ENCODE peak calls at places on chromosomes 3 and 15, in four cellular contexts. Y is astrocyte of the cerebellum, H is pancreas, I is upper lobe of right lung. X is an unnamed sample.

GRCh38 chr3:126951561-126951960 is 31.4 kb upstream of the PLXNA1 start:
- DNase-seq in Y (no peak), H (no peak), I (peak), X (no peak)

GRCh38 chr15:37253877-37254276 is 153.5 kb upstream of the MEIS2 start:
- DNase-seq in Y (peak), H (no peak), I (no peak), X (peak)

GRCh38 chr15:29988689-29989088 is 94.1 kb upstream of the GOLGA8J start:
- DNase-seq in Y (peak), H (no peak), I (no peak), X (no peak)

GRCh38 chr15:73704869-73705645 is 20.9 kb downstream of the CD276 start:
- DNase-seq in Y (no peak), H (peak), I (peak), X (no peak)

GRCh38 chr3:129184396-129184656 is 630 bp upstream of the CNBP start:
- DNase-seq in Y (no peak), H (no peak), I (no peak), X (no peak)

GRCh38 chr3:14222457-14222856 is 43.8 kb downstream of the LSM3 start:
- DNase-seq in Y (no peak), H (no peak), I (no peak), X (no peak)

GRCh38 chr3:125250973-125251372 is 38.4 kb upstream of the SLC12A8 start:
- DNase-seq in Y (no peak), H (no peak), I (no peak), X (no peak)

GRCh38 chr15:77515613-77516012 is 94.9 kb downstream of the HMG20A start:
- DNase-seq in Y (no peak), H (no peak), I (no peak), X (no peak)

GRCh38 chr3:2614578-2614977 is 495.6 kb downstream of the IL5RA start:
- DNase-seq in Y (no peak), H (no peak), I (no peak), X (no peak)

GRCh38 chr3:14649466-14649865 is 2.1 kb upstream of the CCDC174 start:
- DNase-seq in Y (no peak), H (no peak), I (no peak), X (no peak)

GRCh38 chr15:51180009-51180408 is 85.3 kb upstream of the TNFAIP8L3 start:
- DNase-seq in Y (no peak), H (no peak), I (no peak), X (no peak)

GRCh38 chr3:193673845-193674244 is 80.8 kb downstream of the OPA1 start:
- DNase-seq in Y (no peak), H (no peak), I (no peak), X (no peak)

GRCh38 chr3:53809267-53809666 is 37.0 kb downstream of the CHDH start:
- DNase-seq in Y (no peak), H (no peak), I (no peak), X (no peak)

GRCh38 chr15:78563092-78563491 is 2.2 kb upstream of the CHRNA5 start:
- DNase-seq in Y (no peak), H (no peak), I (no peak), X (no peak)

GRCh38 chr3:123284399-123285010 is 82.8 kb downstream of the SEC22A start:
- DNase-seq in Y (no peak), H (peak), I (no peak), X (no peak)

GRCh38 chr3:75171632-75172230 is 492.4 kb upstream of the FRG2C start:
- DNase-seq in Y (no peak), H (no peak), I (no peak), X (no peak)

GRCh38 chr3:109257269-109257668 is 59.0 kb downstream of the DPPA2 start:
- DNase-seq in Y (peak), H (no peak), I (no peak), X (peak)

GRCh38 chr15:58114388-58114787 is 23.8 kb upstream of the AQP9 start:
- DNase-seq in Y (no peak), H (no peak), I (no peak), X (no peak)

GRCh38 chr15:38707802-38708671 is 143.4 kb upstream of the RASGRP1 start:
- DNase-seq in Y (peak), H (no peak), I (no peak), X (no peak)

GRCh38 chr3:197801801-197802504 is 10.9 kb downstream of the LRCH3 start:
- DNase-seq in Y (no peak), H (no peak), I (no peak), X (no peak)

GRCh38 chr3:129360224-129360623 is 68.2 kb downstream of the EFCAB12 start:
- DNase-seq in Y (no peak), H (no peak), I (no peak), X (no peak)

GRCh38 chr15:75367913-75368688 is at the start of gene MAN2C1:
- DNase-seq in Y (peak), H (peak), I (peak), X (peak)

GRCh38 chr3:71908001-71908400 is 123.1 kb upstream of the PROK2 start:
- DNase-seq in Y (no peak), H (no peak), I (no peak), X (no peak)

GRCh38 chr3:129556890-129557736 is 14.1 kb downstream of the H1-8 start:
- DNase-seq in Y (peak), H (peak), I (no peak), X (no peak)

GRCh38 chr15:44753345-44753744 is 17.0 kb downstream of the TRIM69 start:
- DNase-seq in Y (no peak), H (no peak), I (no peak), X (no peak)

GRCh38 chr3:11705049-11705448 is 61.3 kb upstream of the VGLL4 start:
- DNase-seq in Y (no peak), H (no peak), I (no peak), X (no peak)

GRCh38 chr15:35013370-35013769 is 25.3 kb upstream of the ZNF770 start:
- DNase-seq in Y (no peak), H (no peak), I (no peak), X (no peak)

GRCh38 chr15:28989239-28989830 is 103.6 kb downstream of the APBA2 start:
- DNase-seq in Y (no peak), H (no peak), I (peak), X (no peak)

DNA sequence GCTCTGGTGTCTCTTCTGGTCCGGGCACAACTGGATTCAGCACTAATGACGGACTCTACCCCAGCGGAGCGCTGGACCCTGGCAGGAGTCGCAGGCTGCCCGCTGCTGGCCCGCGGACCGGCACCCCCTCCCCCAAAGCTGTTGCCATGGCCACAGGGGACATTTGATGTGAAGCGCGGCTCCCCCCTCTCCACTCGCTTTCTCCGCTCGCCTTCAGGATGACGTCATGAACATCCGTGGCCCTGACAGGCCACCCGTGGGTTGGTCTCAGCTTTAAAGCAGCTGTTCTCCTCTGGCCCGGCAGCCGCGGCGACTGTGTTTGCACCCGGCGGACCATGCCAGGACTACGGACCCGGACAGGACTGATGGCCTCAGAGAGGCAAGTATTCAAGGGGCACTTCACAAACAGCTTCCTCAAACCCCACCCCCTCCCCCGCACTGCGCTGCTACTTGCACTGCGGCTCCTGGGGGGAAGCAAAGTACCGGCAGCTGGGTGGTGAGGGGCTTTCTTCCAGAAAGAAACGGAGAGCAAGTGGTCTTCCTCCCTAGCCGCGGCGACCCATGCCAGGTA is 16.7 kb upstream of the AEN start:
- DNase-seq in Y (no peak), H (peak), I (no peak), X (no peak)
- H3K4me3 ChIP-seq in Y (no peak), H (no peak), I (no peak), X (no peak)

DNA sequence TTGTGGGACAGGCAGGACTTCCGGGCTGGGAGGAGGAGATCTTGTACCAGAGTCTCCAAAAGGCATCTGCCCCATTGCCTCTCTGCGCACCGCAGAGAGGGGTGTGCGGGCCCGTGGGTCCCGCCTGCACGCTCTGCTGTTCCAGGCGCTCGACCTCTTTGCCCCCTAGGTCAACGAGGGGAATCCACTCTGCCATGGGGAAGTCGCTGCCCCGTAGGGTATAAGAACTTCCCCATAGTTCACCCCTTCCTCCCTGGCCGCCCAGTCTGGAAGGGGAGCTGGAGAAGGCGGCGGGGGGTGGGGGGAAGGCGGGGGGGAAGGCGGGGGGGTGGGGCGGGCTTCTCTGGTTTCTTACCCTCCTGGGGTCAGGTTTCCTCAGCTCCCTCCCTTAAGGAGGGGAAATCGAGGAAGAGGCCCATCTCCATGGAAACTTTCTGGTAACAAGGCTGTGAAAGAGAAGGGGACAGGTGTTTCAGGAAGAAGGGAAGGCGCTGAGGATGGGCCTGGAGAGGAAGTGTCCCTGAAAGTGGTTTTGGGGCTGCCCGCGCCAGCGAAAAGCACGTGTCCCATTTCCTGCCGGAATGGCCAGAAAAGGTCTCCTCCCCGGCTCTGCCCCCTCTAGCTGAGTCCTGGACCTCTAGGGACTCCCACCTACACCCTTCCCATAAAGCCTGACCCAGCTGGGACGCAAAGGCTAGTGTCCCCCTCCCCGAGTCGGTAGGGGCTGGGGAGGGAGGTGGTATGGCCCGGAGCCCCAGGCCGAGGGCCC is 27.5 kb downstream of the NR1I2 start:
- DNase-seq in Y (no peak), H (no peak), I (no peak), X (no peak)
- H3K4me3 ChIP-seq in Y (peak), H (peak), I (peak), X (peak)

DNA sequence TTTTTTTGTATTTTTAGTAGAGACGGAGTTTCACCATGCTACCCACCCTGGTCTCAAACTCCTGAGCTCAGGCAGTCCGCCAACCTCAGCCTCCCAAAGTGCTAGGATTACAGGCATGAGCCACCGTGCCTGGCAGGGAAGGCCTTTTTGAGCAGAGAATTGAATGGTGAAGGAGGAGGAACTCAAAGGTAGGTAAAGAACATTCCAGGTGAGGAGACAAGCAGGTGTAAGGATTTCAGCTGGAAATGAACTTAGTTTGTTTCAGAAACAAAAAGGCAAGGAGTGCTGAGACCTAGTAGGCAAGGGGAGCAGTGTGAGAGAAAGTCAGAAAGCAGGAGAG is 2.5 kb downstream of the TICRR start:
- DNase-seq in Y (no peak), H (no peak), I (no peak), X (no peak)
- H3K4me3 ChIP-seq in Y (peak), H (no peak), I (no peak), X (peak)

GRCh38 chr3:33179132-33179531 is 39.5 kb downstream of the SUSD5 start:
- DNase-seq in Y (no peak), H (no peak), I (no peak), X (no peak)
- H3K4me3 ChIP-seq in Y (no peak), H (no peak), I (no peak), X (no peak)